ENCODE peak calls at places on chromosomes 13 and 19, in five cellular contexts. S is HL-60, Z is fibroblast of pulmonary artery, X is heart left ventricle, J is BE2C. R is an unnamed sample.

GRCh38 chr13:85379433-85379832 is 419.8 kb downstream of the SLITRK6 start:
- DNase-seq in S (no peak), X (no peak), J (no peak), Z (no peak), R (no peak)

GRCh38 chr19:34364830-34365462 is at the start of gene GPI:
- DNase-seq in S (peak), J (peak), Z (peak), X (peak), R (peak)

GRCh38 chr13:76455960-76456359 is 430.2 kb downstream of the KCTD12 start:
- DNase-seq in X (no peak), Z (peak), J (no peak), S (no peak), R (no peak)

GRCh38 chr13:110775576-110775975 is 62.1 kb downstream of the ING1 start:
- DNase-seq in J (no peak), S (no peak), X (no peak), Z (no peak), R (no peak)

GRCh38 chr13:113855931-113856715 is 7.8 kb downstream of the GAS6 start:
- DNase-seq in J (no peak), S (no peak), X (no peak), Z (no peak), R (no peak)

GRCh38 chr19:20039203-20039723 is at the start of gene ZNF682:
- DNase-seq in X (peak), J (peak), Z (peak), S (peak), R (peak)

GRCh38 chr13:21342699-21343442 is 116.2 kb downstream of the ZDHHC20 start:
- DNase-seq in Z (no peak), X (no peak), J (no peak), S (no peak), R (no peak)

GRCh38 chr13:29452773-29453574 is 142.5 kb downstream of the SLC7A1 start:
- DNase-seq in X (no peak), S (no peak), Z (no peak), J (no peak), R (no peak)

GRCh38 chr19:3046621-3047306 is 15.5 kb downstream of the TLE5 start:
- DNase-seq in Z (peak), S (no peak), X (no peak), J (no peak), R (no peak)

GRCh38 chr13:19888799-19889198 is 25.4 kb upstream of the ZMYM5 start:
- DNase-seq in Z (peak), J (no peak), X (no peak), S (no peak), R (no peak)

DNA sequence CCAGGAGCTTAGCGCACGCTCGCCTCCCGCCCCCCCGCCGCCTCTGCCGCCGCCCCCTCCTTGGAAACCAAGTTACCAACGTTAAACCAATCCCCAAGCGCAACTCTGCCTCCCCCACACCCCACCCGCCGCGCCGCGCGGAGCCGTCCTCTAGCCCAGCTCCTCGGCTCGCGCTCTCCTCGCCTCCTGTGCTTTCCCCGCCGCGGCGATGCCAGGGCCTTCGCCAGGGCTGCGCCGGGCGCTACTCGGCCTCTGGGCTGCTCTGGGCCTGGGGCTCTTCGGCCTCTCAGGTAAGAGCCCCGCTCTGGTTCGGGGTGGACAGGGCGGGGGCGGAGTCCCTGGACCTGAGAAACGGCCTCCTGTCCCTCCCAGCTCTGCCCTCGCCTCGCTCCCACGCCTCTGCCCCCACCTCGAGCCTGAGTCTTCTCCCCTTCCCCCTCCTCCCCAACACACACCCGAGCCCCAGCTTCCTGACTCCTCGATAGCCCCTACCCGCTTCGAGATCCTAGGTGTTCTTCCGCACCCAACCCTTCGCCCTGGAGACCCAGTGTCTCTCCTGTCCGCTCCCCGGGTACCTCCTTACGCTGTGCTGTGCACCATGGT is at the start of gene ICAM5:
- DNase-seq in Z (no peak), X (no peak), J (no peak), S (no peak), R (no peak)
- H3K4me3 ChIP-seq in Z (peak), X (peak), J (peak), S (peak), R (peak)

GRCh38 chr19:8306235-8307054 is 1.7 kb downstream of the CD320 start:
- DNase-seq in Z (no peak), S (peak), X (peak), J (peak), R (peak)
- H3K4me3 ChIP-seq in Z (no peak), S (no peak), X (peak), J (peak), R (peak)

GRCh38 chr13:30463820-30464495 is 1.8 kb downstream of the HMGB1 start:
- DNase-seq in J (peak), X (no peak), S (peak), Z (peak), R (peak)

GRCh38 chr13:30464496-30465351 is 1.0 kb downstream of the HMGB1 start:
- DNase-seq in Z (peak), S (peak), X (peak), J (peak), R (peak)

GRCh38 chr13:30466358-30466714 is 600 bp upstream of the HMGB1 start:
- DNase-seq in X (no peak), J (peak), Z (no peak), S (no peak), R (no peak)

GRCh38 chr13:30465541-30466357 is at the start of gene HMGB1:
- DNase-seq in S (peak), Z (peak), J (peak), X (peak), R (peak)

DNA sequence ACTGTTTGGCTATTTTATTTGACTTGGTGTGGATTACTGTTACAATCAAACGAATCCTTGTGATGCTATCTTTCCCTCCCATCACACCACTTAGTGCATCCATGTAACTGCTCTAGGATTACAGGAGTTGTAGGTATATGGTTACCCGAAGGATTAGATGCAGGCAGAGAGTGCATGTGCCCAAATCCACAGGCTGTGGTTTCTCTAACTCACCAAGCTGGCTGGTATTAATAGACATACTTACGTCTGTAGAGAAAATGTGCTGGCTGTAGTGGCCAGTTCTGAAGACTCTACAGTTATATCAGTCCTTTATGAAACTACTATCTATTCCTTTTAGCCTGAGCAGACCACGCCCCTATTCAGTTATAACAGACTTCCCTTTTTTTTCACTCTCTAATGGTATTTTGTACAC is 1.1 kb upstream of the HMGB1 start:
- DNase-seq in J (no peak), Z (no peak), X (no peak), S (peak), R (no peak)
- H3K4me3 ChIP-seq in J (peak), Z (no peak), X (no peak), S (peak), R (no peak)

DNA sequence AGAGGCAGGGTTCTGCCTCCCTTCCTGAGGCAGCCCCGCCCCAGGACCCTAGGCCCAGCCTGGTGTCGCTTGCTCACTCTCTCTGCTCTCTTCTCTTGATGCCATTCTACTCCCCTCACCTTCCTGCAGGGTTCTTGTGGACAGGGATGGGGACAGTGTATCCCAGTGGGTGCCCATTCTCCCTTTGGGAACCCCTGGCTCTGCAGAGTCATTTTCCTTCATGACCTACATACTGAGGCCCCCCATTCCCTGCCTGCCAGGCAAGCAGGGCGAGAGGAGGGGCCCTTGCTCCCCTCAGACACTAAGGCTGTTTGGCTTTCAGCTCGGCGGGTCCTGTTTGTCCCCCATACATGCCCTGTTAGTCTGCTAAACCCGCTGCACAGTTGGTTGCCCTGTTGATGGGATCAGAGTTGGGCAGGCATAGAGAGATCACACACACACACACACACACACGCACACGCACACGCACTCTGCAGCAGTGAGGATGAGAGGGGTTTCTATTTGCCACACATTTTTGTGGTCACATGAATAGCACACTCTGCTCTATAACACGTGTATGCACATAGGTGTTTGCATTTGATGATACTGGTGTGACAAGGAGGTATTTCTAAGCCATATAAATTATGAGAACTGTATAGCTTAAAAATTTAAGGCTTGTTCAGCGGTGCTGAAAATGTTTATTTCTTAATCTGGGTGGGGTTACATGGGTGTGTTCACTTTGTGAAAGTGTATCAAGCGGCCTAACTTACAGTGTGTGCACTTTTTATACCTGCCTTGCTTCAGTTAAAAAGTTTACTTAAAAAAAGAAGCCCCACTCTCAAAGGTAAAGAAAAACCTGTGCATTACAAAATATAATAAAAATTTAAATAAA is 20.3 kb downstream of the NFIX start:
- DNase-seq in S (no peak), X (no peak), Z (peak), J (no peak), R (no peak)
- H3K4me3 ChIP-seq in S (no peak), X (peak), Z (no peak), J (no peak), R (no peak)

R was measured in upper lobe of right lung.